ENCODE peak calls at places on chromosomes 7 and 10, in seven cellular contexts. E, P, D, F, Y, R and B are unnamed samples.

GRCh38 chr10:12638103-12638502 is 288.8 kb downstream of the CAMK1D start:
- DNase-seq in E (peak; percentile 17), P (no peak), D (no peak), F (no peak), Y (no peak), R (no peak), B (peak; percentile 30)

GRCh38 chr10:110162749-110163148 is 44.7 kb upstream of the MXI1 start:
- DNase-seq in E (no peak), P (no peak), D (no peak), F (peak; percentile 51), Y (no peak), R (no peak), B (no peak)

GRCh38 chr10:61286695-61287094 is 166.5 kb downstream of the TMEM26 start:
- DNase-seq in E (no peak), P (no peak), D (no peak), F (no peak), Y (no peak), R (no peak), B (peak; percentile 58)

GRCh38 chr10:77486511-77486910 is 151.1 kb downstream of the KCNMA1 start:
- DNase-seq in E (no peak), P (no peak), D (no peak), F (no peak), Y (no peak), R (no peak), B (no peak)

GRCh38 chr7:1610678-1611302 is 41.0 kb upstream of the PSMG3 start:
- DNase-seq in E (no peak), P (no peak), D (no peak), F (peak; percentile 60), Y (no peak), R (no peak), B (no peak)

GRCh38 chr7:137816696-137817320 is 30.0 kb downstream of the DGKI start:
- DNase-seq in E (no peak), P (no peak), D (no peak), F (peak; percentile 24), Y (no peak), R (no peak), B (no peak)

GRCh38 chr10:28463141-28463540 is 69.8 kb upstream of the WAC start:
- DNase-seq in E (no peak), P (no peak), D (no peak), F (no peak), Y (no peak), R (no peak), B (no peak)

GRCh38 chr7:74059681-74060588 is 23.7 kb upstream of the LIMK1 start:
- DNase-seq in E (no peak), P (no peak), D (no peak), F (peak; percentile 71), Y (no peak), R (no peak), B (no peak)

GRCh38 chr10:42885491-42886270 is 103.1 kb downstream of the BMS1 start:
- DNase-seq in E (no peak), P (no peak), D (no peak), F (no peak), Y (no peak), R (no peak), B (no peak)

GRCh38 chr10:49600781-49601400 is 9.2 kb upstream of the SLC18A3 start:
- DNase-seq in E (peak; percentile 31), P (no peak), D (no peak), F (peak; percentile 11), Y (no peak), R (peak; percentile 20), B (no peak)

GRCh38 chr10:63169624-63170023 is 36.5 kb downstream of the NRBF2 start:
- DNase-seq in E (no peak), P (no peak), D (no peak), F (no peak), Y (no peak), R (no peak), B (no peak)

GRCh38 chr7:30923774-30924413 is 12.2 kb downstream of the AQP1 start:
- DNase-seq in E (no peak), P (no peak), D (no peak), F (peak; percentile 14), Y (no peak), R (no peak), B (no peak)

GRCh38 chr7:2041496-2042367 is 191.0 kb downstream of the MAD1L1 start:
- DNase-seq in E (no peak), P (no peak), D (no peak), F (no peak), Y (no peak), R (no peak), B (no peak)

GRCh38 chr10:63698815-63699205 is 177.6 kb downstream of the REEP3 start:
- DNase-seq in E (no peak), P (no peak), D (no peak), F (no peak), Y (no peak), R (no peak), B (no peak)

GRCh38 chr7:129434846-129435318 is 650 bp downstream of the STRIP2 start:
- DNase-seq in E (peak; percentile 31), P (peak; percentile 30), D (no peak), F (peak; percentile 83), Y (no peak), R (peak; percentile 42), B (peak; percentile 25)

GRCh38 chr7:101308245-101309085 is 13.1 kb downstream of the IFT22 start:
- DNase-seq in E (peak; percentile 48), P (peak; percentile 64), D (no peak), F (peak; percentile 93), Y (no peak), R (peak; percentile 48), B (peak; percentile 57)

GRCh38 chr10:86795353-86795752 is 38.9 kb downstream of the BMPR1A start:
- DNase-seq in E (peak; percentile 83), P (peak; percentile 64), D (no peak), F (peak; percentile 49), Y (peak; percentile 47), R (peak; percentile 52), B (no peak)

GRCh38 chr10:11560076-11560709 is 51.3 kb downstream of the USP6NL start:
- DNase-seq in E (peak; percentile 38), P (no peak), D (no peak), F (no peak), Y (no peak), R (no peak), B (peak; percentile 29)

GRCh38 chr10:84407390-84408049 is 79.1 kb downstream of the CCSER2 start:
- DNase-seq in E (no peak), P (no peak), D (no peak), F (no peak), Y (no peak), R (no peak), B (no peak)

GRCh38 chr7:38630720-38631673 is at the start of gene AMPH:
- DNase-seq in E (peak; percentile 28), P (peak; percentile 70), D (no peak), F (peak; percentile 89), Y (no peak), R (peak; percentile 60), B (peak; percentile 16)

GRCh38 chr7:127189885-127190284 is 62.9 kb downstream of the GRM8 start:
- DNase-seq in E (no peak), P (no peak), D (no peak), F (no peak), Y (no peak), R (no peak), B (no peak)

GRCh38 chr10:11643039-11643438 is 31.6 kb upstream of the USP6NL start:
- DNase-seq in E (no peak), P (no peak), D (no peak), F (no peak), Y (no peak), R (no peak), B (no peak)

GRCh38 chr7:94650137-94650536 is 5.8 kb downstream of the SGCE start:
- DNase-seq in E (no peak), P (no peak), D (no peak), F (no peak), Y (no peak), R (no peak), B (no peak)

GRCh38 chr7:78787854-78788253 is 665.6 kb downstream of the MAGI2 start:
- DNase-seq in E (no peak), P (no peak), D (no peak), F (no peak), Y (no peak), R (no peak), B (no peak)

GRCh38 chr10:80487791-80488538 is 33.9 kb downstream of the TSPAN14 start:
- DNase-seq in E (no peak), P (no peak), D (peak; percentile 29), F (no peak), Y (no peak), R (no peak), B (no peak)

GRCh38 chr7:29987821-29988317 is 1.7 kb downstream of the SCRN1 start:
- DNase-seq in E (peak; percentile 90), P (peak; percentile 48), D (no peak), F (peak; percentile 46), Y (no peak), R (peak; percentile 82), B (peak; percentile 34)

GRCh38 chr10:80924063-80924952 is 386.6 kb downstream of the SH2D4B start:
- DNase-seq in E (peak; percentile 24), P (peak; percentile 46), D (no peak), F (peak; percentile 13), Y (peak; percentile 9), R (peak; percentile 5), B (peak; percentile 12)

GRCh38 chr7:1368682-1369571 is 90.3 kb downstream of the MICALL2 start:
- DNase-seq in E (no peak), P (peak; percentile 99), D (no peak), F (peak; percentile 100), Y (no peak), R (peak; percentile 69), B (peak; percentile 73)

GRCh38 chr7:36301914-36302771 is 87.5 kb upstream of the ANLN start:
- DNase-seq in E (peak; percentile 55), P (no peak), D (no peak), F (peak; percentile 16), Y (no peak), R (no peak), B (no peak)

GRCh38 chr7:137546671-137547070 is 203.1 kb upstream of the PTN start:
- DNase-seq in E (peak; percentile 64), P (no peak), D (no peak), F (no peak), Y (no peak), R (peak; percentile 9), B (no peak)

GRCh38 chr10:21317902-21318301 is 207.6 kb downstream of the SKIDA1 start:
- DNase-seq in E (peak; percentile 94), P (no peak), D (no peak), F (no peak), Y (no peak), R (peak; percentile 50), B (no peak)

GRCh38 chr7:142884285-142884637 is 1.3 kb downstream of the TRPV6 start:
- DNase-seq in E (no peak), P (no peak), D (no peak), F (no peak), Y (no peak), R (no peak), B (no peak)

GRCh38 chr10:118983263-118983662 is 46.3 kb upstream of the NANOS1 start:
- DNase-seq in E (peak; percentile 40), P (no peak), D (no peak), F (no peak), Y (no peak), R (no peak), B (no peak)

GRCh38 chr10:68423522-68423921 is 16.4 kb upstream of the RUFY2 start:
- DNase-seq in E (no peak), P (no peak), D (no peak), F (no peak), Y (no peak), R (no peak), B (no peak)

GRCh38 chr10:70579234-70580002 is 23.1 kb downstream of the PRF1 start:
- DNase-seq in E (no peak), P (no peak), D (no peak), F (no peak), Y (no peak), R (no peak), B (no peak)

GRCh38 chr10:132350391-132350790 is 18.4 kb downstream of the LRRC27 start:
- DNase-seq in E (no peak), P (no peak), D (no peak), F (peak; percentile 41), Y (no peak), R (no peak), B (no peak)

GRCh38 chr10:29874604-29875269 is 184.6 kb downstream of the JCAD start:
- DNase-seq in E (no peak), P (no peak), D (no peak), F (no peak), Y (no peak), R (no peak), B (no peak)

GRCh38 chr10:33370434-33370930 is 36.0 kb upstream of the NRP1 start:
- DNase-seq in E (peak; percentile 28), P (no peak), D (no peak), F (no peak), Y (no peak), R (no peak), B (no peak)